ENCODE peak calls at places on chromosomes 6 and 20, in five cellular contexts. L is A549, P is HL-60, R is GM23338, K is HCT116. E is an unnamed sample.

GRCh38 chr6:89298680-89299450 is 16.2 kb downstream of the GABRR2 start:
- DNase-seq in L (peak), P (peak), R (no peak), K (peak), E (no peak)

GRCh38 chr6:113903666-113904330 is 46.7 kb downstream of the MARCKS start:
- DNase-seq in L (no peak), P (no peak), R (no peak), K (no peak), E (no peak)

GRCh38 chr20:10848810-10849370 is 175.1 kb upstream of the JAG1 start:
- DNase-seq in L (peak), P (no peak), R (peak), K (peak), E (peak)

GRCh38 chr20:38997622-38998021 is 35.5 kb downstream of the DHX35 start:
- DNase-seq in L (no peak), P (no peak), R (peak), K (no peak), E (no peak)

GRCh38 chr6:79672631-79673065 is 41.5 kb downstream of the SH3BGRL2 start:
- DNase-seq in L (peak), P (no peak), R (peak), K (peak), E (peak)

GRCh38 chr20:50110141-50111047 is 2.6 kb downstream of the UBE2V1 start:
- DNase-seq in L (peak), P (no peak), R (no peak), K (no peak), E (no peak)

GRCh38 chr20:14928083-14928482 is 590.7 kb upstream of the FLRT3 start:
- DNase-seq in L (peak), P (no peak), R (no peak), K (no peak), E (no peak)

GRCh38 chr6:154343473-154344308 is 12.9 kb downstream of the IPCEF1 start:
- DNase-seq in L (peak), P (no peak), R (peak), K (peak), E (no peak)

GRCh38 chr20:61263084-61263695 is 11.1 kb downstream of the CDH4 start:
- DNase-seq in L (peak), P (no peak), R (peak), K (no peak), E (no peak)

GRCh38 chr6:14505391-14505790 is 387.8 kb downstream of the CD83 start:
- DNase-seq in L (no peak), P (no peak), R (no peak), K (no peak), E (no peak)

GRCh38 chr20:57770852-57771746 is 61.3 kb upstream of the PMEPA1 start:
- DNase-seq in L (no peak), P (no peak), R (no peak), K (no peak), E (no peak)

GRCh38 chr20:54123587-54124180 is 50.1 kb downstream of the CYP24A1 start:
- DNase-seq in L (peak), P (no peak), R (peak), K (peak), E (no peak)

GRCh38 chr6:22583927-22584326 is 14.6 kb downstream of the HDGFL1 start:
- DNase-seq in L (no peak), P (no peak), R (no peak), K (no peak), E (no peak)

GRCh38 chr6:90167514-90168379 is 128.9 kb downstream of the BACH2 start:
- DNase-seq in L (no peak), P (no peak), R (no peak), K (no peak), E (no peak)

GRCh38 chr6:138590796-138591709 is 91.8 kb upstream of the NHSL1 start:
- DNase-seq in L (peak), P (peak), R (peak), K (peak), E (peak)

GRCh38 chr6:31663961-31664789 is 622 bp downstream of the GPANK1 start:
- DNase-seq in L (no peak), P (no peak), R (no peak), K (no peak), E (no peak)

GRCh38 chr6:99592900-99593299 is 13.7 kb upstream of the PRDM13 start:
- DNase-seq in L (no peak), P (peak), R (no peak), K (no peak), E (no peak)

GRCh38 chr6:52330470-52330869 is 31.5 kb upstream of the PAQR8 start:
- DNase-seq in L (no peak), P (no peak), R (no peak), K (no peak), E (no peak)

GRCh38 chr6:109854541-109855308 is 123.4 kb upstream of the GPR6 start:
- DNase-seq in L (no peak), P (no peak), R (peak), K (no peak), E (no peak)

GRCh38 chr6:1496092-1496491 is 106.7 kb downstream of the FOXF2 start:
- DNase-seq in L (no peak), P (no peak), R (no peak), K (no peak), E (no peak)

GRCh38 chr6:107304421-107305025 is 154.8 kb downstream of the PDSS2 start:
- DNase-seq in L (no peak), P (no peak), R (no peak), K (peak), E (no peak)

GRCh38 chr6:118651282-118652050 is at the start of gene CEP85L:
- DNase-seq in L (peak), P (no peak), R (peak), K (peak), E (peak)

GRCh38 chr6:160275511-160276003 is 16.9 kb upstream of the SLC22A2 start:
- DNase-seq in L (no peak), P (no peak), R (no peak), K (no peak), E (no peak)

GRCh38 chr20:52410746-52411317 is 219.3 kb upstream of the ZFP64 start:
- DNase-seq in L (no peak), P (no peak), R (no peak), K (no peak), E (no peak)

GRCh38 chr6:85424981-85425380 is 24.9 kb upstream of the NT5E start:
- DNase-seq in L (no peak), P (no peak), R (no peak), K (no peak), E (no peak)

GRCh38 chr6:104940238-104940880 is 16.5 kb upstream of the LIN28B start:
- DNase-seq in L (no peak), P (no peak), R (peak), K (no peak), E (no peak)

GRCh38 chr6:33692760-33693158 is 18.7 kb downstream of the UQCC2 start:
- DNase-seq in L (no peak), P (peak), R (no peak), K (no peak), E (no peak)

GRCh38 chr6:163793584-163793983 is 379.1 kb downstream of the QKI start:
- DNase-seq in L (peak), P (no peak), R (no peak), K (peak), E (no peak)

GRCh38 chr6:71091167-71091566 is 134.3 kb upstream of the B3GAT2 start:
- DNase-seq in L (no peak), P (peak), R (no peak), K (no peak), E (no peak)

GRCh38 chr6:10383312-10384063 is 31.4 kb downstream of the TFAP2A start:
- DNase-seq in L (peak), P (no peak), R (peak), K (peak), E (no peak)

GRCh38 chr20:3101737-3102574 is 17.4 kb upstream of the AVP start:
- DNase-seq in L (no peak), P (no peak), R (no peak), K (no peak), E (no peak)

GRCh38 chr20:50368813-50369224 is 141.4 kb upstream of the PTPN1 start:
- DNase-seq in L (peak), P (no peak), R (no peak), K (no peak), E (no peak)

GRCh38 chr20:61627791-61628415 is 375.8 kb downstream of the CDH4 start:
- DNase-seq in L (no peak), P (no peak), R (no peak), K (no peak), E (no peak)

GRCh38 chr20:38536310-38536709 is 44.7 kb upstream of the ADIG start:
- DNase-seq in L (no peak), P (no peak), R (no peak), K (no peak), E (no peak)

GRCh38 chr6:143607959-143608358 is 69.8 kb upstream of the PHACTR2 start:
- DNase-seq in L (no peak), P (no peak), R (peak), K (no peak), E (no peak)

GRCh38 chr20:137668-138131 is 4.7 kb upstream of the DEFB126 start:
- DNase-seq in L (peak), P (no peak), R (peak), K (peak), E (no peak)

DNA sequence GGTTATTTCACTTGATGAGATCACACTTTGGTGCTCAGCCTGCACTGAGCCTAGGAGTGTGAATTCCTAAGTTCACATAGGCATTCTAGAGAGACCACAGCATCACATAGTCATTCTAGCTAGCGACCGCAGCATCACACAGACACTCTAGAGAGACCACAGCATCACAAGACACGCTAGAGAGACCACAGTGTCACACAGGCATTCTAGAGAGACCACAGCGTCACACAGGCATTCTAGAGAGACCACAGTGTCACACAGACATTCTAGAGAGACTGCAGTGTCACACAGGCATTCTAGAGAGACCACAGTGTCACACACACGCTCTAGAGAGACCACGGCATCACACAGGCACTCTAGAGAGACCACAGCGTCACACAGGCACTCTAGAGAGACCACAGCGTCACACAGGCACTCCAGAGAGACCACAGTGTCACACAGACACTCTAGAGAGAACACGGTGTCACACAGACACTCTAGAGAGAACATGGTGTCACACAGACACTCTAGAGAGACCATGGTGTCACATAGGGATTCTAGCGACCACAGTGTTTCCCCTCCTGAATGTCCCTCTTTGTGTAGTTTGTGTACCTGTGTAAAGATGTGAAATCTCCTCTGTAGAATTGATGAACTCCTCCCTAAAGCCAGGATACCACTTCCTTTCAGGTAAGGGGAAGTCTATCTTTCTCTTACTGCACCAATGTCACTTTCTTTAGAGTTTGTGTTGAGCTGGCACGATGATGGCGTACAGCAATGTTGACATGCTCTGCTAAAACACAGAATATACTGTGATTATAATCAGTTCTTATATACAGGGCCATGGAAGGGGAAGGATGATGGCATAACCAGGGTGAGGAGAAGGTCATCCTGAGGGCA is 169.4 kb downstream of the ZDHHC14 start:
- DNase-seq in L (no peak), P (no peak), R (no peak), K (no peak), E (no peak)
- TF ChIP-seq REST in L (no peak), P (no peak), R (no peak), K (no peak), E (no peak)

GRCh38 chr6:11500008-11500407 is 37.5 kb upstream of the TMEM170B start:
- DNase-seq in L (no peak), P (no peak), R (no peak), K (no peak), E (no peak)
- TF ChIP-seq REST in L (no peak), P (no peak), R (no peak), K (no peak), E (no peak)

GRCh38 chr6:151069641-151070040 is 170.1 kb upstream of the AKAP12 start:
- DNase-seq in L (no peak), P (no peak), R (no peak), K (no peak), E (no peak)
- TF ChIP-seq REST in L (no peak), P (no peak), R (no peak), K (no peak), E (no peak)

DNA sequence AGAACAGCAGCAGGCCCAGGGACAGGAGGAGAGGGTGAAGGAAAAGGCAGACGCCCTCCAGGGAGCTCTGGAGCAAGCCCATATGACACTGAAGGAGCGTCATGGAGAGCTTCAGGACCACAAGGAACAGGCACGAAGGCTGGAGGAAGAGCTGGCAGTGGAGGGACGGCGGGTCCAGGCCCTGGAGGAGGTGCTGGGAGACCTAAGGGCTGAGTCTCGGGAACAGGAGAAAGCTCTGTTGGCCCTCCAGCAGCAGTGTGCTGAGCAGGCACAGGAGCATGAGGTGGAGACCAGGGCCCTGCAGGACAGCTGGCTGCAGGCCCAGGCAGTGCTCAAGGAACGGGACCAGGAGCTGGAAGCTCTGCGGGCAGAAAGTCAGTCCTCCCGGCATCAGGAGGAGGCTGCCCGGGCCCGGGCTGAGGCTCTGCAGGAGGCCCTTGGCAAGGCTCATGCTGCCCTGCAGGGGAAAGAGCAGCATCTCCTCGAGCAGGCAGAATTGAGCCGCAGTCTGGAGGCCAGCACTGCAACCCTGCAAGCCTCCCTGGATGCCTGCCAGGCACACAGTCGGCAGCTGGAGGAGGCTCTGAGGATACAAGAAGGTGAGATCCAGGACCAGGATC is 25.5 kb downstream of the C20orf173 start:
- DNase-seq in L (no peak), P (no peak), R (no peak), K (no peak), E (no peak)
- TF ChIP-seq REST in L (no peak), P (no peak), R (no peak), K (no peak), E (no peak)

GRCh38 chr6:134093007-134093573 is 40.7 kb upstream of the SLC2A12 start:
- DNase-seq in L (no peak), P (no peak), R (peak), K (no peak), E (no peak)
- TF ChIP-seq REST in L (no peak), P (no peak), R (no peak), K (no peak), E (no peak)

GRCh38 chr6:69913361-69913760 is 47.0 kb downstream of the COL19A1 start:
- DNase-seq in L (no peak), P (no peak), R (no peak), K (no peak), E (no peak)

GRCh38 chr6:69914015-69914485 is 47.7 kb downstream of the COL19A1 start:
- DNase-seq in L (no peak), P (no peak), R (peak), K (no peak), E (no peak)

GRCh38 chr6:69917834-69918233 is 51.5 kb downstream of the COL19A1 start:
- DNase-seq in L (peak), P (no peak), R (peak), K (peak), E (no peak)

GRCh38 chr6:69918766-69919165 is 52.4 kb downstream of the COL19A1 start:
- DNase-seq in L (no peak), P (no peak), R (no peak), K (no peak), E (no peak)

DNA sequence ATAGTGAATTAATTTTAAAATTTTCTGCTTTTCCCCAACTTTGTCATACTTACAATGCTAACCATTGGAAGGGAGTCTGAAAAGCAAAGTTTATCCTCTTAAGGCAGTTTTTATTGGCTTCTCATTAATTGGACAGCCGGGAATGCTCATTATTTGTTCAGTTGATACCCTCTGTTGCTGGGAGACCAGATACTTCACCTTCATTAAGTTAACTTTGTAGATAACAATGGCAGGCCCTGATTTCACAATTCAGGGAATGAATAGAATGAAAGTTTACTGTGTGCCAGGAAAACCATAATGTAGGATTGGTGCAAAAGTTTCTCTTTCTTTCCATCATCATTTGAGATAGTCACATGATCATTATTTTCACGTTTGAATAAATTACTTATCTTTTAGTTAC is 49.0 kb downstream of the COL19A1 start:
- DNase-seq in L (no peak), P (no peak), R (no peak), K (no peak), E (no peak)
- TF ChIP-seq REST in L (no peak), P (no peak), R (no peak), K (no peak), E (no peak)